ENCODE peak calls at places on chromosomes 13 and 19, in nine cellular contexts. T is AG10803, C is Calu3, H is endodermal cell, S is right atrium auricular region, N is foreskin fibroblast, E is GM23338, Z is body of pancreas, Q is fibroblast of lung. U is an unnamed sample.
A peak's percentile ranks its signal among the peaks of the same experiment; 100 is the strongest.

GRCh38 chr13:110592670-110593069 is 22.7 kb upstream of the NAXD start:
- DNase-seq in Z (no peak), S (no peak), T (peak; percentile 53), Q (no peak), N (no peak), E (no peak), H (peak; percentile 25), C (no peak), U (no peak)

GRCh38 chr13:54078271-54078670 is 1049.7 kb downstream of the OLFM4 start:
- DNase-seq in H (no peak), E (no peak), N (no peak), Q (no peak), T (no peak), Z (no peak), S (no peak), C (no peak), U (no peak)

GRCh38 chr19:43618921-43619261 is 538 bp downstream of the ZNF428 start:
- DNase-seq in E (no peak), T (no peak), N (no peak), S (no peak), H (no peak), Q (no peak), Z (no peak), C (peak; percentile 41), U (peak; percentile 47)

GRCh38 chr13:73850104-73850898 is 283.9 kb downstream of the KLF12 start:
- DNase-seq in H (no peak), Z (no peak), C (no peak), E (no peak), S (no peak), T (no peak), Q (no peak), N (no peak), U (no peak)

GRCh38 chr19:13718733-13719132 is 45.6 kb upstream of the MRI1 start:
- DNase-seq in E (peak; percentile 55), N (peak; percentile 91), Z (peak; percentile 27), Q (peak; percentile 83), S (no peak), H (peak; percentile 63), C (peak; percentile 54), T (peak; percentile 89), U (no peak)

GRCh38 chr13:27120011-27120410 is 51.6 kb downstream of the USP12 start:
- DNase-seq in Q (no peak), T (peak; percentile 47), S (no peak), C (no peak), Z (no peak), E (no peak), N (peak; percentile 14), H (no peak), U (no peak)

GRCh38 chr19:50772408-50773311 is 2.4 kb downstream of the GPR32 start:
- DNase-seq in Z (no peak), N (peak; percentile 27), T (peak; percentile 22), H (no peak), C (no peak), E (peak; percentile 68), Q (no peak), S (no peak), U (no peak)

GRCh38 chr19:11814707-11815050 is 606 bp downstream of the ZNF440 start:
- DNase-seq in Z (peak; percentile 14), S (no peak), Q (peak; percentile 52), T (peak; percentile 30), C (peak; percentile 39), H (no peak), E (peak; percentile 55), N (peak; percentile 54), U (no peak)

GRCh38 chr19:17605761-17606745 is 50.6 kb downstream of the COLGALT1 start:
- DNase-seq in C (peak; percentile 86), S (peak; percentile 66), E (peak; percentile 97), H (peak; percentile 97), Q (peak; percentile 63), Z (peak; percentile 86), T (peak; percentile 47), N (peak; percentile 86), U (peak; percentile 78)

GRCh38 chr19:7397687-7398086 is 49.0 kb downstream of the ARHGEF18 start:
- DNase-seq in C (no peak), H (no peak), E (no peak), Z (no peak), T (peak; percentile 86), S (no peak), N (peak; percentile 67), Q (peak; percentile 74), U (no peak)

GRCh38 chr19:47615714-47616113 is 6.8 kb downstream of the BICRA start:
- DNase-seq in N (no peak), T (no peak), E (no peak), S (no peak), Q (no peak), H (no peak), C (no peak), Z (no peak), U (no peak)

GRCh38 chr19:4089400-4089908 is 22.8 kb upstream of the ZBTB7A start:
- DNase-seq in S (no peak), T (no peak), N (no peak), Z (peak; percentile 38), H (no peak), E (peak; percentile 36), C (no peak), Q (no peak), U (no peak)

GRCh38 chr19:45769821-45770191 is 754 bp upstream of the SIX5 start:
- DNase-seq in S (peak; percentile 68), H (no peak), C (peak; percentile 41), E (peak; percentile 44), N (peak; percentile 61), T (peak; percentile 54), Q (no peak), Z (peak; percentile 60), U (no peak)

GRCh38 chr13:49836516-49836915 is 44.0 kb upstream of the KPNA3 start:
- DNase-seq in Z (peak; percentile 17), H (peak; percentile 74), E (peak; percentile 38), Q (peak; percentile 10), S (no peak), C (no peak), T (no peak), N (no peak), U (no peak)

GRCh38 chr19:20423381-20424207 is 142.0 kb downstream of the ZNF737 start:
- DNase-seq in C (peak; percentile 21), T (peak; percentile 68), S (peak; percentile 84), E (peak; percentile 73), H (peak; percentile 67), Q (peak; percentile 78), Z (peak; percentile 78), N (peak; percentile 74), U (peak; percentile 3)

GRCh38 chr13:106616729-106617128 is 48.8 kb upstream of the ARGLU1 start:
- DNase-seq in N (no peak), Z (no peak), C (no peak), S (no peak), E (no peak), Q (no peak), T (no peak), H (no peak), U (no peak)
- TF ChIP-seq CTCF in N (no peak), Z (no peak), C (no peak), S (no peak), E (no peak), Q (no peak), T (no peak), H (no peak), U (no peak)

DNA sequence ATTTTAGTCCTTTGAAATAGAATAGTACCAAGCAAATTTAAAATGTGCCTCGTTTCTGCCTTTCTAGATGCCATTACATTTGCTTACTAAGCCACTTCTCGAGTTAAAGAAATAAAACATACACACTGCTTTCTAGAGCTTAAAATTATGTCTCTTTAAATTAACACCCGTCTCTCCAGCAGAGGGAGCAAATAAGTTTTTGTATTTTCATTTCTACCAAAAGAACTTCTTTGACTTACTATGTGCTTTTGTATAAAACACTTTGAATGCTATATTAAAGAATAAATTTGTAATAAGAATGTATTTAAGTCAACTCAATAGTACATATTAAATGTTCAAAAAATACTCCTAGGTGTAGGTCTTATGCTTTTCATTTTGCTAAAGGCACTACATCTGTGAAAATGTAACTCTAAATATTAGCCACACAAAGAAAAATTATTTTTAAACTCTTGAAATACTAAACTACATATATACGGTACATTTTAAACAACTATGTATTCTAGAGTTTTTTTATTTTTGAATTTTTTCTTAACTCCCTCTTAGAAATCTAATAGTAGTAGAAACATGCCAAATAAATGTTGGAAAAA is 269.3 kb upstream of the MIR17HG start:
- DNase-seq in S (no peak), Z (no peak), T (no peak), N (no peak), H (no peak), C (no peak), Q (peak; percentile 29), E (peak; percentile 45), U (no peak)
- TF ChIP-seq CTCF in S (peak; percentile 49), Z (peak; percentile 11), T (no peak), N (peak; percentile 8), H (peak; percentile 79), C (no peak), Q (no peak), E (no peak), U (peak; percentile 70)

GRCh38 chr13:51681037-51681678 is 96.9 kb downstream of the WDFY2 start:
- DNase-seq in Z (no peak), S (no peak), N (peak; percentile 69), Q (peak; percentile 63), E (no peak), H (no peak), T (peak; percentile 70), C (no peak), U (no peak)

GRCh38 chr13:51679616-51680015 is 95.4 kb downstream of the WDFY2 start:
- DNase-seq in Q (no peak), E (no peak), S (no peak), T (peak; percentile 60), Z (no peak), N (peak; percentile 21), H (no peak), C (no peak), U (no peak)

GRCh38 chr13:51684076-51684475 is 99.8 kb downstream of the WDFY2 start:
- DNase-seq in H (no peak), C (no peak), T (peak; percentile 87), S (no peak), Q (no peak), N (peak; percentile 48), Z (no peak), E (no peak), U (no peak)

GRCh38 chr13:51682691-51683090 is 98.4 kb downstream of the WDFY2 start:
- DNase-seq in S (no peak), T (peak; percentile 47), C (no peak), N (peak; percentile 20), Q (no peak), Z (no peak), E (no peak), H (no peak), U (no peak)

DNA sequence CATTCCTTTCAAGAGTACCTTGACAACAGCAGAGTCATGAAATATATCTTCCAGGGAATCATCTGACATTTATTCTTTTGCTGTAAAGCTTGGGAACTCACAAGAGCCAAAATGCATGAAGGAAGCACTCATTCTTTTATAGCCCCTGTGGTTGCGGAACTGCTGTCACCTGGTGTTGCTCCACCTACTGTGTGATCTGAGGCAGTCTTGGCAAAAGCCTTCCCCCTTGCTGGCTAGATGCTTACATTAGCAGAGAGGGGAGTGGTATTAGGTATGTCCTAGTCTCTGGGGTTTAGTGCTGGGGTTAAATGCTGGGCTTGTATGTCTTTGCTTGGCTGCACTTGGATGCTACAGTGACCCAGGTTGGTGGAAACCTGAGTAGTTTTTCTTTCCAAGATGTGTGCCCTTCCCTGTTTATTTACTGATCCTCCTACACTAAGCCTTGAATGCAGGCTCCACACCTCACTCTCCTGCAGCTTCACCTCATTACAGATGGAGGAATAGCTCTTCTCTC is 99.3 kb downstream of the WDFY2 start:
- DNase-seq in H (peak; percentile 61), Q (no peak), E (peak; percentile 41), S (no peak), C (no peak), N (no peak), Z (no peak), T (no peak), U (no peak)
- TF ChIP-seq CTCF in H (peak; percentile 40), Q (no peak), E (peak; percentile 30), S (no peak), C (no peak), N (no peak), Z (no peak), T (no peak), U (no peak)

GRCh38 chr13:108958013-108958376 is 328.6 kb downstream of the MYO16 start:
- DNase-seq in E (no peak), Z (no peak), N (no peak), T (no peak), Q (no peak), S (no peak), C (no peak), H (no peak), U (no peak)
- TF ChIP-seq CTCF in E (no peak), Z (no peak), N (no peak), T (no peak), Q (no peak), S (no peak), C (no peak), H (no peak), U (no peak)

U was measured in neural crest cell.